ENCODE peak calls at places on chromosomes 5 and 9, in nine cellular contexts. I, G, E, S, O, T, N, Q and Y are unnamed samples.

GRCh38 chr5:155050384-155051019 is 36.9 kb downstream of the KIF4B start:
- DNase-seq in I (no peak), G (no peak), E (no peak), S (no peak), O (no peak), T (no peak), N (no peak), Q (no peak), Y (no peak)

GRCh38 chr9:129866373-129867137 is 31.3 kb downstream of the USP20 start:
- DNase-seq in I (no peak), G (peak; percentile 28), E (no peak), S (no peak), O (no peak), T (no peak), N (no peak), Q (no peak), Y (peak; percentile 46)

GRCh38 chr9:94232428-94232827 is 26.7 kb upstream of the ZNF169 start:
- DNase-seq in I (no peak), G (no peak), E (no peak), S (no peak), O (no peak), T (no peak), N (no peak), Q (no peak), Y (no peak)

GRCh38 chr5:41156739-41157138 is 56.6 kb downstream of the C6 start:
- DNase-seq in I (no peak), G (no peak), E (peak; percentile 21), S (no peak), O (no peak), T (no peak), N (no peak), Q (no peak), Y (no peak)

GRCh38 chr9:87324613-87325194 is 173.0 kb upstream of the DAPK1 start:
- DNase-seq in I (no peak), G (no peak), E (peak; percentile 52), S (peak; percentile 28), O (peak; percentile 48), T (peak; percentile 50), N (peak; percentile 7), Q (no peak), Y (no peak)

GRCh38 chr5:88686077-88686541 is 196.9 kb downstream of the MEF2C start:
- DNase-seq in I (no peak), G (no peak), E (no peak), S (no peak), O (no peak), T (no peak), N (no peak), Q (no peak), Y (no peak)

GRCh38 chr5:68730220-68731010 is 363.4 kb upstream of the SLC30A5 start:
- DNase-seq in I (no peak), G (no peak), E (peak; percentile 43), S (no peak), O (peak; percentile 67), T (peak; percentile 38), N (no peak), Q (peak; percentile 36), Y (no peak)

GRCh38 chr9:78439866-78440830 is 143.2 kb downstream of the PSAT1 start:
- DNase-seq in I (no peak), G (no peak), E (no peak), S (no peak), O (no peak), T (no peak), N (no peak), Q (no peak), Y (no peak)

GRCh38 chr5:78004559-78004958 is 228.4 kb upstream of the TBCA start:
- DNase-seq in I (no peak), G (no peak), E (no peak), S (no peak), O (no peak), T (no peak), N (no peak), Q (no peak), Y (no peak)

GRCh38 chr5:67725591-67725990 is 490.0 kb upstream of the PIK3R1 start:
- DNase-seq in I (no peak), G (no peak), E (no peak), S (no peak), O (no peak), T (no peak), N (no peak), Q (no peak), Y (no peak)

GRCh38 chr9:86703346-86703745 is 244.0 kb downstream of the GAS1 start:
- DNase-seq in I (no peak), G (no peak), E (no peak), S (no peak), O (no peak), T (no peak), N (no peak), Q (no peak), Y (no peak)